ENCODE peak calls at places on chromosome 11, in four cellular contexts. I, P, C and U are unnamed samples.

GRCh38 chr11:70699294-70700221 is 301.2 kb downstream of the CTTN start:
- DNase-seq in I (no peak), P (peak), C (no peak), U (peak)

GRCh38 chr11:125110996-125111340 is 458 bp downstream of the TMEM218 start:
- DNase-seq in I (no peak), P (no peak), C (no peak), U (no peak)

GRCh38 chr11:34034053-34034452 is 17.5 kb upstream of the CAPRIN1 start:
- DNase-seq in I (no peak), P (no peak), C (no peak), U (no peak)

GRCh38 chr11:32034149-32034548 is 56.7 kb upstream of the RCN1 start:
- DNase-seq in I (no peak), P (no peak), C (peak), U (peak)

GRCh38 chr11:2092956-2093412 is 46.2 kb downstream of the IGF2 start:
- DNase-seq in I (no peak), P (peak), C (peak), U (peak)

GRCh38 chr11:5580577-5580976 is at the start of gene OR52B6:
- DNase-seq in I (no peak), P (no peak), C (no peak), U (no peak)

GRCh38 chr11:123702137-123702536 is 39.3 kb downstream of the ZNF202 start:
- DNase-seq in I (no peak), P (no peak), C (no peak), U (no peak)

GRCh38 chr11:117815262-117815803 is 9.2 kb downstream of the FXYD2 start:
- DNase-seq in I (no peak), P (no peak), C (no peak), U (no peak)

GRCh38 chr11:108498046-108498815 is at the start of gene POGLUT3:
- DNase-seq in I (peak), P (peak), C (peak), U (peak)

GRCh38 chr11:2300290-2300935 is 1.3 kb downstream of the C11orf21 start:
- DNase-seq in I (no peak), P (no peak), C (no peak), U (no peak)

GRCh38 chr11:79076526-79077115 is 364.2 kb downstream of the TENM4 start:
- DNase-seq in I (no peak), P (no peak), C (no peak), U (peak)

GRCh38 chr11:10628506-10629236 is 60.2 kb upstream of the LYVE1 start:
- DNase-seq in I (peak), P (no peak), C (no peak), U (no peak)

GRCh38 chr11:25048632-25049031 is 551.8 kb downstream of the LUZP2 start:
- DNase-seq in I (no peak), P (no peak), C (no peak), U (no peak)

GRCh38 chr11:33417121-33417520 is 159.9 kb downstream of the HIPK3 start:
- DNase-seq in I (no peak), P (no peak), C (no peak), U (no peak)

GRCh38 chr11:126282361-126282741 is 542 bp upstream of the TIRAP start:
- DNase-seq in I (peak), P (peak), C (peak), U (peak)

GRCh38 chr11:834371-835316 is 1.9 kb downstream of the CD151 start:
- DNase-seq in I (no peak), P (peak), C (peak), U (peak)

GRCh38 chr11:76083563-76084451 is 122.5 kb downstream of the WNT11 start:
- DNase-seq in I (no peak), P (no peak), C (no peak), U (no peak)
- H4K8ac ChIP-seq in I (no peak), P (no peak), C (no peak), U (no peak)

DNA sequence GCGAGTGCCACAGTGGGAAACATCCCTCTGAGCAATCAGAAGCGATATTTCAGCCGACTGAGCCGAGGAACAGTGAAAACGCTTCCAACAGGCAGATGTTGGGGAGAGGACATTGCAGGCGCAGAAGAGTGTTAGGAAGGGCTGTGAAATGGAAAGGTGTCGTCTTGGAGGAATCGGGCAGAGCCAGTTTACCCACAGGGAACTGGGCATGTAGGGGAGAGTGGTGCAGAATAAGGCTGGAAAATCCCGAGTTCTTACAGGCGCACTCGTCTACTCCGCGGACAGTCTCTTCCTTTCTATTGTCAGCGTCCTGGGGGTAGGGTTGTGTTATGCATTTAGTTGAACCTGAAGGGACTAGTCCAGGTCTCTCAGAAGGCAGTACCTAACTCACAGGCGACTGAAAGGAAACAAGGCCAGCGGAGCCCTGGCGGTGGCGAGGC is 1.1 kb upstream of the APLP2 start:
- DNase-seq in I (no peak), P (no peak), C (no peak), U (no peak)
- H4K91ac ChIP-seq in I (no peak), P (no peak), C (peak), U (no peak)

GRCh38 chr11:60981515-60981914 is 10.0 kb downstream of the CD6 start:
- DNase-seq in I (no peak), P (no peak), C (no peak), U (no peak)
- H4K8ac ChIP-seq in I (no peak), P (no peak), C (no peak), U (no peak)

GRCh38 chr11:65422633-65423515 is at the start of gene NEAT1:
- DNase-seq in I (peak), P (peak), C (peak), U (peak)
- H4K91ac ChIP-seq in I (peak), P (peak), C (peak), U (peak)

GRCh38 chr11:35943294-35943693 is 568 bp upstream of the LDLRAD3 start:
- DNase-seq in I (no peak), P (no peak), C (no peak), U (no peak)
- H4K8ac ChIP-seq in I (peak), P (no peak), C (peak), U (no peak)

GRCh38 chr11:66278396-66279091 is 569 bp downstream of the CNIH2 start:
- DNase-seq in I (no peak), P (no peak), C (no peak), U (peak)

GRCh38 chr11:66275984-66276612 is 1.9 kb upstream of the CNIH2 start:
- DNase-seq in I (no peak), P (no peak), C (no peak), U (no peak)

GRCh38 chr11:66275396-66275795 is 2.6 kb upstream of the CNIH2 start:
- DNase-seq in I (no peak), P (no peak), C (no peak), U (no peak)

GRCh38 chr11:66279092-66279797 is 1.3 kb downstream of the CNIH2 start:
- DNase-seq in I (peak), P (no peak), C (no peak), U (no peak)

DNA sequence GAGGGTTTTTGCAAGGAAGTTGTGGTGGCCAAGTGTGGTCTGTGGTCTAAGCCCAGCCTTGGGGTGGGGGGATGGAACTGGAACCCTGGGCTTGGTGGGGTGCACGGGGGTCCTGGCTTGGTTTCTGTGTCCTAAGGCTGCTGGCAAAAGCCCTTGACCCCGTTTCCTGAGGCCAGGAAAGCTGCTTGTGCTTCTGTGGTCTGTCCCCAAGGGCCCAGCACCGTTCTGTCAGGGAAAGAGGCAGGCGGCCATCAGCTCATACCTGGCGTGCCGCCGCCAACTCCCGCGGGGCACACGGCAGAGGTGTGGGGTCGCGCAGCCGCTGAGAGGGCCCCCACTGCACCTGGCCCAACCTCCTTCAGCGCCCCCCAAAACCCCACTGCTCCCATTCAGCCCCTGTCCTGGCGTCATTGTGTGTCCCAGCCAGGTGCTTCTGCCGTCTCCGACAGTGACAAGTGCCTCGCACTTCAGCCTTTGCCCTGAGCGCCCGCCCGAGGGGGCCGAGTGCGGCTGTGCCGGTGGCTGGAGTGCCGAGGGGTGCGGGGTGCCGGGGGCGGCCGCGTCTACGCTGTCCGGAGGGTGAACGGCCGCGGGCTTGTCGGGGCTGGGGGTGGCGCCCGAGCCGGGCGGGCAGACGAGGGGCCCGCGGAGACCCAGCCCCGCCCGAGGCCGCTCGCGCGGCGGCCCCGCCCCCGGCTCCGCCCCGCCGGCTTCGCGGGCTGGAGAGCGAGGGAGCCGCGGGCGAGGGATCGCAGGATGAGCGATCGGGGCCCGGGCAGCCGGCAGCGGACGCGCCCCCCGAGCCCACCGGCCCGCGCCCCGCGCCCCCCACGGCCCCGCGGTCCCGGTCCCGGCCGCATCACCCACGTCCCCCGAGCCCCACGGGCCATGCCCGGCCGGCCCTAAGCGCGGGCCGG is at the start of gene CNIH2:
- DNase-seq in I (peak), P (no peak), C (no peak), U (no peak)
- H4K91ac ChIP-seq in I (no peak), P (no peak), C (no peak), U (no peak)